ENCODE peak calls at places on chromosomes 13 and 19, in five cellular contexts. C is activated T-cell treated with anti-CD3 and anti-CD28 coated beads for 1 hour; H is NCI-H774; X is effector CD4-positive, alpha-beta T cell; D is anterior cingulate cortex. O is an unnamed sample.

GRCh38 chr19:32104465-32105235 is 240.8 kb upstream of the ZNF507 start:
- DNase-seq in C (no peak), H (no peak), X (no peak), D (no peak), O (no peak)

GRCh38 chr13:99313473-99313872 is 6.3 kb upstream of the GPR183 start:
- DNase-seq in C (no peak), H (no peak), X (no peak), D (no peak), O (no peak)

GRCh38 chr19:10544242-10544752 is 593 bp downstream of the ATG4D start:
- DNase-seq in C (no peak), H (no peak), X (no peak), D (no peak), O (no peak)

GRCh38 chr19:42466521-42467436 is 24.0 kb upstream of the CXCL17 start:
- DNase-seq in C (no peak), H (no peak), X (no peak), D (no peak), O (no peak)

GRCh38 chr13:91236182-91236581 is 111.3 kb upstream of the MIR17HG start:
- DNase-seq in C (no peak), H (no peak), X (no peak), D (no peak), O (no peak)

GRCh38 chr13:111325146-111325890 is 4.9 kb downstream of the TEX29 start:
- DNase-seq in C (no peak), H (no peak), X (no peak), D (no peak), O (no peak)

GRCh38 chr19:20558571-20558970 is 7.0 kb downstream of the ZNF737 start:
- DNase-seq in C (no peak), H (no peak), X (no peak), D (no peak), O (no peak)

GRCh38 chr19:794989-795658 is 2.1 kb upstream of the PTBP1 start:
- DNase-seq in C (no peak), H (no peak), X (no peak), D (no peak), O (no peak)

GRCh38 chr13:45861352-45861751 is 9.8 kb upstream of the SIAH3 start:
- DNase-seq in C (no peak), H (no peak), X (no peak), D (no peak), O (no peak)

GRCh38 chr19:8305798-8306197 is 2.4 kb downstream of the CD320 start:
- DNase-seq in C (no peak), H (no peak), X (no peak), D (no peak), O (no peak)

GRCh38 chr13:39036212-39036611 is 1.7 kb downstream of the PROSER1 start:
- DNase-seq in C (no peak), H (no peak), X (no peak), D (no peak), O (no peak)

GRCh38 chr19:1749373-1750342 is 3.6 kb upstream of the ONECUT3 start:
- DNase-seq in C (no peak), H (no peak), X (no peak), D (no peak), O (no peak)

GRCh38 chr19:18590273-18591272 is 2.0 kb downstream of the REX1BD start:
- DNase-seq in C (no peak), H (no peak), X (no peak), D (peak), O (no peak)

GRCh38 chr13:79593611-79594275 is 112.8 kb downstream of the NDFIP2 start:
- DNase-seq in C (no peak), H (no peak), X (no peak), D (no peak), O (no peak)

GRCh38 chr19:41535029-41535622 is 40.8 kb upstream of the CEACAM21 start:
- DNase-seq in C (no peak), H (no peak), X (no peak), D (no peak), O (no peak)

GRCh38 chr19:17081672-17082630 is 6.4 kb downstream of the MYO9B start:
- DNase-seq in C (no peak), H (no peak), X (no peak), D (no peak), O (no peak)

GRCh38 chr13:30133554-30133912 is 173.8 kb downstream of the KATNAL1 start:
- DNase-seq in C (no peak), H (no peak), X (no peak), D (no peak), O (no peak)

GRCh38 chr13:112105884-112106283 is 38.9 kb downstream of the SOX1 start:
- DNase-seq in C (no peak), H (no peak), X (no peak), D (no peak), O (no peak)

GRCh38 chr13:81051873-81052272 is 710.9 kb upstream of the SPRY2 start:
- DNase-seq in C (no peak), H (no peak), X (no peak), D (no peak), O (no peak)

GRCh38 chr13:28505543-28506135 is 10.7 kb upstream of the FLT1 start:
- DNase-seq in C (no peak), H (no peak), X (no peak), D (no peak), O (no peak)

GRCh38 chr13:39350461-39350881 is 252.5 kb downstream of the LHFPL6 start:
- DNase-seq in C (no peak), H (no peak), X (no peak), D (no peak), O (no peak)

GRCh38 chr13:75482070-75482819 is at the start of gene TBC1D4:
- DNase-seq in C (peak), H (peak), X (peak), D (peak), O (peak)

GRCh38 chr19:31518626-31519025 is 169.4 kb upstream of the TSHZ3 start:
- DNase-seq in C (no peak), H (no peak), X (no peak), D (no peak), O (no peak)

GRCh38 chr19:18915639-18916038 is 3.5 kb downstream of the COPE start:
- DNase-seq in C (peak), H (no peak), X (no peak), D (no peak), O (no peak)

GRCh38 chr13:93216122-93216521 is 10.5 kb upstream of the GPC6 start:
- DNase-seq in C (no peak), H (no peak), X (no peak), D (no peak), O (no peak)

GRCh38 chr13:75416327-75417005 is 65.5 kb downstream of the TBC1D4 start:
- DNase-seq in C (no peak), H (no peak), X (no peak), D (no peak), O (no peak)

GRCh38 chr19:873084-874019 is 13.9 kb downstream of the CFD start:
- DNase-seq in C (peak), H (no peak), X (peak), D (no peak), O (peak)

GRCh38 chr13:110685305-110685704 is 20.6 kb downstream of the CARS2 start:
- DNase-seq in C (no peak), H (no peak), X (no peak), D (no peak), O (no peak)

GRCh38 chr13:50644081-50644871 is 199.2 kb downstream of the DLEU7 start:
- DNase-seq in C (no peak), H (no peak), X (no peak), D (no peak), O (no peak)

GRCh38 chr19:2841858-2842574 is 741 bp downstream of the ZNF555 start:
- DNase-seq in C (no peak), H (no peak), X (no peak), D (no peak), O (no peak)

GRCh38 chr19:7994114-7994513 is 11.3 kb downstream of the ELAVL1 start:
- DNase-seq in C (no peak), H (no peak), X (no peak), D (no peak), O (no peak)

GRCh38 chr19:46218160-46218559 is 11.4 kb upstream of the IGFL1 start:
- DNase-seq in C (no peak), H (no peak), X (no peak), D (no peak), O (no peak)

GRCh38 chr13:22455036-22455435 is 725.7 kb upstream of the SGCG start:
- DNase-seq in C (no peak), H (peak), X (no peak), D (no peak), O (no peak)

GRCh38 chr13:31119966-31120733 is 41.6 kb downstream of the HSPH1 start:
- DNase-seq in C (no peak), H (no peak), X (no peak), D (no peak), O (no peak)

GRCh38 chr13:94583926-94584325 is 12.0 kb downstream of the TGDS start:
- DNase-seq in C (no peak), H (no peak), X (no peak), D (no peak), O (no peak)

O was measured in T-helper 9 cell.